ENCODE peak calls at places on chromosomes 6 and 20, in five cellular contexts. One of them, this sample, is unnamed.

GRCh38 chr6:147395158-147395557 is 113.3 kb upstream of the SAMD5 start:
- DNase-seq in NCI-H1436: no peak
- DNase-seq in upper lobe of right lung: no peak
- DNase-seq in uterus: no peak
- DNase-seq in stimulated activated CD8-positive, alpha-beta memory T cell treated with anti-CD3 and anti-CD28 coated beads, Interleukin-2, amount 100 ng/mL, for 48 hours: no peak
- DNase-seq in this sample: no peak

GRCh38 chr6:153160221-153160620 is 29.1 kb upstream of the RGS17 start:
- DNase-seq in stimulated activated CD8-positive, alpha-beta memory T cell treated with anti-CD3 and anti-CD28 coated beads, Interleukin-2, amount 100 ng/mL, for 48 hours: no peak
- DNase-seq in NCI-H1436: no peak
- DNase-seq in upper lobe of right lung: no peak
- DNase-seq in uterus: no peak
- DNase-seq in this sample: no peak

GRCh38 chr6:112357801-112358200 is 10.7 kb downstream of the RFPL4B start:
- DNase-seq in upper lobe of right lung: no peak
- DNase-seq in NCI-H1436: no peak
- DNase-seq in uterus: no peak
- DNase-seq in stimulated activated CD8-positive, alpha-beta memory T cell treated with anti-CD3 and anti-CD28 coated beads, Interleukin-2, amount 100 ng/mL, for 48 hours: no peak
- DNase-seq in this sample: no peak

GRCh38 chr6:156283091-156283490 is 494.1 kb upstream of the ARID1B start:
- DNase-seq in uterus: no peak
- DNase-seq in stimulated activated CD8-positive, alpha-beta memory T cell treated with anti-CD3 and anti-CD28 coated beads, Interleukin-2, amount 100 ng/mL, for 48 hours: no peak
- DNase-seq in upper lobe of right lung: no peak
- DNase-seq in NCI-H1436: no peak
- DNase-seq in this sample: no peak

GRCh38 chr6:130587778-130588520 is 222.1 kb downstream of the TMEM200A start:
- DNase-seq in upper lobe of right lung: no peak
- DNase-seq in uterus: no peak
- DNase-seq in NCI-H1436: no peak
- DNase-seq in stimulated activated CD8-positive, alpha-beta memory T cell treated with anti-CD3 and anti-CD28 coated beads, Interleukin-2, amount 100 ng/mL, for 48 hours: no peak
- DNase-seq in this sample: no peak

GRCh38 chr6:32764050-32764449 is 718 bp upstream of the HLA-DQB2 start:
- DNase-seq in stimulated activated CD8-positive, alpha-beta memory T cell treated with anti-CD3 and anti-CD28 coated beads, Interleukin-2, amount 100 ng/mL, for 48 hours: no peak
- DNase-seq in upper lobe of right lung: no peak
- DNase-seq in uterus: no peak
- DNase-seq in NCI-H1436: no peak
- DNase-seq in this sample: no peak

GRCh38 chr6:15110721-15111354 is 135.0 kb upstream of the JARID2 start:
- DNase-seq in stimulated activated CD8-positive, alpha-beta memory T cell treated with anti-CD3 and anti-CD28 coated beads, Interleukin-2, amount 100 ng/mL, for 48 hours: no peak
- DNase-seq in uterus: no peak
- DNase-seq in upper lobe of right lung: no peak
- DNase-seq in NCI-H1436: no peak
- DNase-seq in this sample: no peak

GRCh38 chr6:8329592-8329991 is 105.8 kb downstream of the SLC35B3 start:
- DNase-seq in upper lobe of right lung: no peak
- DNase-seq in stimulated activated CD8-positive, alpha-beta memory T cell treated with anti-CD3 and anti-CD28 coated beads, Interleukin-2, amount 100 ng/mL, for 48 hours: no peak
- DNase-seq in NCI-H1436: peak
- DNase-seq in uterus: no peak
- DNase-seq in this sample: no peak

GRCh38 chr6:131167773-131168172 is 32.5 kb downstream of the AKAP7 start:
- DNase-seq in NCI-H1436: no peak
- DNase-seq in stimulated activated CD8-positive, alpha-beta memory T cell treated with anti-CD3 and anti-CD28 coated beads, Interleukin-2, amount 100 ng/mL, for 48 hours: no peak
- DNase-seq in upper lobe of right lung: no peak
- DNase-seq in uterus: no peak
- DNase-seq in this sample: no peak

GRCh38 chr6:87832025-87832825 is 130.2 kb upstream of the AKIRIN2 start:
- DNase-seq in NCI-H1436: peak
- DNase-seq in upper lobe of right lung: no peak
- DNase-seq in stimulated activated CD8-positive, alpha-beta memory T cell treated with anti-CD3 and anti-CD28 coated beads, Interleukin-2, amount 100 ng/mL, for 48 hours: no peak
- DNase-seq in uterus: no peak
- DNase-seq in this sample: peak

GRCh38 chr6:126337323-126337722 is 2.6 kb upstream of the CENPW start:
- DNase-seq in NCI-H1436: no peak
- DNase-seq in uterus: peak
- DNase-seq in upper lobe of right lung: no peak
- DNase-seq in stimulated activated CD8-positive, alpha-beta memory T cell treated with anti-CD3 and anti-CD28 coated beads, Interleukin-2, amount 100 ng/mL, for 48 hours: no peak
- DNase-seq in this sample: no peak

GRCh38 chr6:148616811-148617210 is 130.0 kb upstream of the UST start:
- DNase-seq in NCI-H1436: no peak
- DNase-seq in upper lobe of right lung: no peak
- DNase-seq in uterus: no peak
- DNase-seq in stimulated activated CD8-positive, alpha-beta memory T cell treated with anti-CD3 and anti-CD28 coated beads, Interleukin-2, amount 100 ng/mL, for 48 hours: no peak
- DNase-seq in this sample: no peak

GRCh38 chr6:25302677-25303128 is 23.5 kb downstream of the CARMIL1 start:
- DNase-seq in stimulated activated CD8-positive, alpha-beta memory T cell treated with anti-CD3 and anti-CD28 coated beads, Interleukin-2, amount 100 ng/mL, for 48 hours: no peak
- DNase-seq in upper lobe of right lung: no peak
- DNase-seq in NCI-H1436: peak
- DNase-seq in uterus: no peak
- DNase-seq in this sample: no peak

GRCh38 chr6:84442241-84442640 is 214.8 kb upstream of the CEP162 start:
- DNase-seq in upper lobe of right lung: no peak
- DNase-seq in uterus: no peak
- DNase-seq in NCI-H1436: no peak
- DNase-seq in stimulated activated CD8-positive, alpha-beta memory T cell treated with anti-CD3 and anti-CD28 coated beads, Interleukin-2, amount 100 ng/mL, for 48 hours: no peak
- DNase-seq in this sample: no peak

GRCh38 chr6:129133770-129134192 is 250.8 kb downstream of the LAMA2 start:
- DNase-seq in NCI-H1436: no peak
- DNase-seq in uterus: peak
- DNase-seq in upper lobe of right lung: no peak
- DNase-seq in stimulated activated CD8-positive, alpha-beta memory T cell treated with anti-CD3 and anti-CD28 coated beads, Interleukin-2, amount 100 ng/mL, for 48 hours: no peak
- DNase-seq in this sample: no peak

GRCh38 chr6:149961728-149962425 is 1.9 kb upstream of the ULBP1 start:
- DNase-seq in upper lobe of right lung: no peak
- DNase-seq in uterus: no peak
- DNase-seq in NCI-H1436: no peak
- DNase-seq in stimulated activated CD8-positive, alpha-beta memory T cell treated with anti-CD3 and anti-CD28 coated beads, Interleukin-2, amount 100 ng/mL, for 48 hours: no peak
- DNase-seq in this sample: no peak

GRCh38 chr20:53884859-53885654 is 185.3 kb downstream of the BCAS1 start:
- DNase-seq in uterus: no peak
- DNase-seq in NCI-H1436: no peak
- DNase-seq in upper lobe of right lung: no peak
- DNase-seq in stimulated activated CD8-positive, alpha-beta memory T cell treated with anti-CD3 and anti-CD28 coated beads, Interleukin-2, amount 100 ng/mL, for 48 hours: no peak
- DNase-seq in this sample: no peak

GRCh38 chr20:57433658-57434389 is 42.6 kb downstream of the RBM38 start:
- DNase-seq in stimulated activated CD8-positive, alpha-beta memory T cell treated with anti-CD3 and anti-CD28 coated beads, Interleukin-2, amount 100 ng/mL, for 48 hours: no peak
- DNase-seq in NCI-H1436: no peak
- DNase-seq in upper lobe of right lung: no peak
- DNase-seq in uterus: no peak
- DNase-seq in this sample: no peak

GRCh38 chr6:2794171-2794730 is 29.1 kb downstream of the WRNIP1 start:
- DNase-seq in NCI-H1436: no peak
- DNase-seq in uterus: no peak
- DNase-seq in upper lobe of right lung: no peak
- DNase-seq in stimulated activated CD8-positive, alpha-beta memory T cell treated with anti-CD3 and anti-CD28 coated beads, Interleukin-2, amount 100 ng/mL, for 48 hours: no peak
- DNase-seq in this sample: no peak

GRCh38 chr6:45812937-45813336 is 202.7 kb downstream of the CLIC5 start:
- DNase-seq in uterus: no peak
- DNase-seq in upper lobe of right lung: no peak
- DNase-seq in NCI-H1436: no peak
- DNase-seq in stimulated activated CD8-positive, alpha-beta memory T cell treated with anti-CD3 and anti-CD28 coated beads, Interleukin-2, amount 100 ng/mL, for 48 hours: no peak
- DNase-seq in this sample: no peak

GRCh38 chr6:33837971-33838665 is 34.3 kb upstream of the MLN start:
- DNase-seq in NCI-H1436: no peak
- DNase-seq in stimulated activated CD8-positive, alpha-beta memory T cell treated with anti-CD3 and anti-CD28 coated beads, Interleukin-2, amount 100 ng/mL, for 48 hours: no peak
- DNase-seq in uterus: peak
- DNase-seq in upper lobe of right lung: no peak
- DNase-seq in this sample: no peak

GRCh38 chr6:170470673-170471072 is 82.4 kb downstream of the PSMB1 start:
- DNase-seq in upper lobe of right lung: no peak
- DNase-seq in NCI-H1436: no peak
- DNase-seq in uterus: no peak
- DNase-seq in stimulated activated CD8-positive, alpha-beta memory T cell treated with anti-CD3 and anti-CD28 coated beads, Interleukin-2, amount 100 ng/mL, for 48 hours: no peak
- DNase-seq in this sample: no peak

GRCh38 chr20:13809373-13809772 is 24.5 kb downstream of the NDUFAF5 start:
- DNase-seq in stimulated activated CD8-positive, alpha-beta memory T cell treated with anti-CD3 and anti-CD28 coated beads, Interleukin-2, amount 100 ng/mL, for 48 hours: no peak
- DNase-seq in uterus: no peak
- DNase-seq in NCI-H1436: no peak
- DNase-seq in upper lobe of right lung: no peak
- DNase-seq in this sample: no peak

GRCh38 chr6:1624848-1625341 is 15.2 kb downstream of the FOXC1 start:
- DNase-seq in NCI-H1436: no peak
- DNase-seq in stimulated activated CD8-positive, alpha-beta memory T cell treated with anti-CD3 and anti-CD28 coated beads, Interleukin-2, amount 100 ng/mL, for 48 hours: no peak
- DNase-seq in upper lobe of right lung: no peak
- DNase-seq in uterus: no peak
- DNase-seq in this sample: no peak

GRCh38 chr6:36335465-36336209 is 1.1 kb downstream of the BNIP5 start:
- DNase-seq in uterus: no peak
- DNase-seq in stimulated activated CD8-positive, alpha-beta memory T cell treated with anti-CD3 and anti-CD28 coated beads, Interleukin-2, amount 100 ng/mL, for 48 hours: no peak
- DNase-seq in NCI-H1436: no peak
- DNase-seq in upper lobe of right lung: no peak
- DNase-seq in this sample: no peak

GRCh38 chr6:33702345-33702977 is 9.0 kb downstream of the UQCC2 start:
- DNase-seq in upper lobe of right lung: peak
- DNase-seq in stimulated activated CD8-positive, alpha-beta memory T cell treated with anti-CD3 and anti-CD28 coated beads, Interleukin-2, amount 100 ng/mL, for 48 hours: no peak
- DNase-seq in uterus: no peak
- DNase-seq in NCI-H1436: peak
- DNase-seq in this sample: no peak